ENCODE peak calls at places on chromosomes 2 and 18, in eight cellular contexts. One of them, this sample, is unnamed.
A peak's percentile ranks its signal among the peaks of the same experiment; 100 is the strongest.

GRCh38 chr2:1309507-1309906 is 103.8 kb upstream of the TPO start:
- DNase-seq in NCI-H1694: no peak
- DNase-seq in small intestine: no peak
- DNase-seq in stimulated activated CD4-positive, alpha-beta T cell treated with anti-CD3 and anti-CD28 coated beads, Interleukin-15, amount 100 ng/mL, for 48 hours: no peak
- DNase-seq in OCI-LY7: no peak
- DNase-seq in stimulated activated CD8-positive, alpha-beta memory T cell treated with anti-CD3 and anti-CD28 coated beads, Interleukin-15, amount 100 ng/mL, for 24 hours: no peak
- DNase-seq in hepatocyte: no peak
- DNase-seq in lung: no peak
- DNase-seq in this sample: no peak

GRCh38 chr18:35185771-35186170 is 55.1 kb upstream of the ZNF397 start:
- DNase-seq in NCI-H1694: no peak
- DNase-seq in small intestine: no peak
- DNase-seq in stimulated activated CD4-positive, alpha-beta T cell treated with anti-CD3 and anti-CD28 coated beads, Interleukin-15, amount 100 ng/mL, for 48 hours: no peak
- DNase-seq in OCI-LY7: no peak
- DNase-seq in stimulated activated CD8-positive, alpha-beta memory T cell treated with anti-CD3 and anti-CD28 coated beads, Interleukin-15, amount 100 ng/mL, for 24 hours: no peak
- DNase-seq in hepatocyte: no peak
- DNase-seq in lung: no peak
- DNase-seq in this sample: no peak

GRCh38 chr2:169877406-169877805 is 50.2 kb downstream of the UBR3 start:
- DNase-seq in NCI-H1694: no peak
- DNase-seq in small intestine: peak; percentile 13
- DNase-seq in stimulated activated CD4-positive, alpha-beta T cell treated with anti-CD3 and anti-CD28 coated beads, Interleukin-15, amount 100 ng/mL, for 48 hours: no peak
- DNase-seq in OCI-LY7: peak; percentile 9
- DNase-seq in stimulated activated CD8-positive, alpha-beta memory T cell treated with anti-CD3 and anti-CD28 coated beads, Interleukin-15, amount 100 ng/mL, for 24 hours: no peak
- DNase-seq in hepatocyte: peak; percentile 29
- DNase-seq in lung: no peak
- DNase-seq in this sample: no peak

GRCh38 chr2:104745856-104746255 is 108.1 kb upstream of the POU3F3 start:
- DNase-seq in NCI-H1694: no peak
- DNase-seq in small intestine: no peak
- DNase-seq in stimulated activated CD4-positive, alpha-beta T cell treated with anti-CD3 and anti-CD28 coated beads, Interleukin-15, amount 100 ng/mL, for 48 hours: no peak
- DNase-seq in OCI-LY7: no peak
- DNase-seq in stimulated activated CD8-positive, alpha-beta memory T cell treated with anti-CD3 and anti-CD28 coated beads, Interleukin-15, amount 100 ng/mL, for 24 hours: no peak
- DNase-seq in hepatocyte: no peak
- DNase-seq in lung: no peak
- DNase-seq in this sample: no peak

GRCh38 chr2:85448840-85449588 is 30.5 kb downstream of the SH2D6 start:
- DNase-seq in NCI-H1694: no peak
- DNase-seq in small intestine: no peak
- DNase-seq in stimulated activated CD4-positive, alpha-beta T cell treated with anti-CD3 and anti-CD28 coated beads, Interleukin-15, amount 100 ng/mL, for 48 hours: no peak
- DNase-seq in OCI-LY7: no peak
- DNase-seq in stimulated activated CD8-positive, alpha-beta memory T cell treated with anti-CD3 and anti-CD28 coated beads, Interleukin-15, amount 100 ng/mL, for 24 hours: no peak
- DNase-seq in hepatocyte: no peak
- DNase-seq in lung: no peak
- DNase-seq in this sample: no peak

GRCh38 chr18:67104700-67105284 is 411.7 kb downstream of the DSEL start:
- DNase-seq in NCI-H1694: peak; percentile 62
- DNase-seq in small intestine: peak; percentile 63
- DNase-seq in stimulated activated CD4-positive, alpha-beta T cell treated with anti-CD3 and anti-CD28 coated beads, Interleukin-15, amount 100 ng/mL, for 48 hours: peak; percentile 11
- DNase-seq in OCI-LY7: peak; percentile 1
- DNase-seq in stimulated activated CD8-positive, alpha-beta memory T cell treated with anti-CD3 and anti-CD28 coated beads, Interleukin-15, amount 100 ng/mL, for 24 hours: no peak
- DNase-seq in hepatocyte: peak; percentile 90
- DNase-seq in lung: peak; percentile 55
- DNase-seq in this sample: no peak

GRCh38 chr18:76354348-76354747 is 140.7 kb downstream of the ZNF516 start:
- DNase-seq in NCI-H1694: no peak
- DNase-seq in small intestine: no peak
- DNase-seq in stimulated activated CD4-positive, alpha-beta T cell treated with anti-CD3 and anti-CD28 coated beads, Interleukin-15, amount 100 ng/mL, for 48 hours: no peak
- DNase-seq in OCI-LY7: no peak
- DNase-seq in stimulated activated CD8-positive, alpha-beta memory T cell treated with anti-CD3 and anti-CD28 coated beads, Interleukin-15, amount 100 ng/mL, for 24 hours: no peak
- DNase-seq in hepatocyte: no peak
- DNase-seq in lung: no peak
- DNase-seq in this sample: no peak

GRCh38 chr18:46289458-46289857 is 185.3 kb downstream of the HAUS1 start:
- DNase-seq in NCI-H1694: no peak
- DNase-seq in small intestine: no peak
- DNase-seq in stimulated activated CD4-positive, alpha-beta T cell treated with anti-CD3 and anti-CD28 coated beads, Interleukin-15, amount 100 ng/mL, for 48 hours: no peak
- DNase-seq in OCI-LY7: no peak
- DNase-seq in stimulated activated CD8-positive, alpha-beta memory T cell treated with anti-CD3 and anti-CD28 coated beads, Interleukin-15, amount 100 ng/mL, for 24 hours: no peak
- DNase-seq in hepatocyte: no peak
- DNase-seq in lung: no peak
- DNase-seq in this sample: no peak

GRCh38 chr2:110788936-110789335 is 56.6 kb downstream of the ACOXL start:
- DNase-seq in NCI-H1694: no peak
- DNase-seq in small intestine: no peak
- DNase-seq in stimulated activated CD4-positive, alpha-beta T cell treated with anti-CD3 and anti-CD28 coated beads, Interleukin-15, amount 100 ng/mL, for 48 hours: no peak
- DNase-seq in OCI-LY7: no peak
- DNase-seq in stimulated activated CD8-positive, alpha-beta memory T cell treated with anti-CD3 and anti-CD28 coated beads, Interleukin-15, amount 100 ng/mL, for 24 hours: no peak
- DNase-seq in hepatocyte: no peak
- DNase-seq in lung: no peak
- DNase-seq in this sample: no peak

GRCh38 chr2:32136097-32136496 is 29.6 kb upstream of the SLC30A6 start:
- DNase-seq in NCI-H1694: no peak
- DNase-seq in small intestine: no peak
- DNase-seq in stimulated activated CD4-positive, alpha-beta T cell treated with anti-CD3 and anti-CD28 coated beads, Interleukin-15, amount 100 ng/mL, for 48 hours: no peak
- DNase-seq in OCI-LY7: no peak
- DNase-seq in stimulated activated CD8-positive, alpha-beta memory T cell treated with anti-CD3 and anti-CD28 coated beads, Interleukin-15, amount 100 ng/mL, for 24 hours: no peak
- DNase-seq in hepatocyte: no peak
- DNase-seq in lung: no peak
- DNase-seq in this sample: no peak

GRCh38 chr2:189512879-189513278 is 67.7 kb downstream of the SLC40A1 start:
- DNase-seq in NCI-H1694: no peak
- DNase-seq in small intestine: no peak
- DNase-seq in stimulated activated CD4-positive, alpha-beta T cell treated with anti-CD3 and anti-CD28 coated beads, Interleukin-15, amount 100 ng/mL, for 48 hours: no peak
- DNase-seq in OCI-LY7: no peak
- DNase-seq in stimulated activated CD8-positive, alpha-beta memory T cell treated with anti-CD3 and anti-CD28 coated beads, Interleukin-15, amount 100 ng/mL, for 24 hours: no peak
- DNase-seq in hepatocyte: no peak
- DNase-seq in lung: no peak
- DNase-seq in this sample: no peak

GRCh38 chr2:171107803-171108202 is 52.9 kb downstream of the TLK1 start:
- DNase-seq in NCI-H1694: no peak
- DNase-seq in small intestine: no peak
- DNase-seq in stimulated activated CD4-positive, alpha-beta T cell treated with anti-CD3 and anti-CD28 coated beads, Interleukin-15, amount 100 ng/mL, for 48 hours: no peak
- DNase-seq in OCI-LY7: no peak
- DNase-seq in stimulated activated CD8-positive, alpha-beta memory T cell treated with anti-CD3 and anti-CD28 coated beads, Interleukin-15, amount 100 ng/mL, for 24 hours: no peak
- DNase-seq in hepatocyte: no peak
- DNase-seq in lung: no peak
- DNase-seq in this sample: no peak

GRCh38 chr2:226985227-226985946 is 149.5 kb downstream of the RHBDD1 start:
- DNase-seq in NCI-H1694: peak; percentile 93
- DNase-seq in small intestine: peak; percentile 77
- DNase-seq in stimulated activated CD4-positive, alpha-beta T cell treated with anti-CD3 and anti-CD28 coated beads, Interleukin-15, amount 100 ng/mL, for 48 hours: no peak
- DNase-seq in OCI-LY7: peak; percentile 79
- DNase-seq in stimulated activated CD8-positive, alpha-beta memory T cell treated with anti-CD3 and anti-CD28 coated beads, Interleukin-15, amount 100 ng/mL, for 24 hours: no peak
- DNase-seq in hepatocyte: peak; percentile 81
- DNase-seq in lung: no peak
- DNase-seq in this sample: no peak

GRCh38 chr2:171514908-171515582 is 7.2 kb upstream of the CYBRD1 start:
- DNase-seq in NCI-H1694: no peak
- DNase-seq in small intestine: no peak
- DNase-seq in stimulated activated CD4-positive, alpha-beta T cell treated with anti-CD3 and anti-CD28 coated beads, Interleukin-15, amount 100 ng/mL, for 48 hours: no peak
- DNase-seq in OCI-LY7: no peak
- DNase-seq in stimulated activated CD8-positive, alpha-beta memory T cell treated with anti-CD3 and anti-CD28 coated beads, Interleukin-15, amount 100 ng/mL, for 24 hours: no peak
- DNase-seq in hepatocyte: no peak
- DNase-seq in lung: no peak
- DNase-seq in this sample: no peak

GRCh38 chr2:37146062-37146461 is 10.7 kb downstream of the EIF2AK2 start:
- DNase-seq in NCI-H1694: no peak
- DNase-seq in small intestine: no peak
- DNase-seq in stimulated activated CD4-positive, alpha-beta T cell treated with anti-CD3 and anti-CD28 coated beads, Interleukin-15, amount 100 ng/mL, for 48 hours: no peak
- DNase-seq in OCI-LY7: no peak
- DNase-seq in stimulated activated CD8-positive, alpha-beta memory T cell treated with anti-CD3 and anti-CD28 coated beads, Interleukin-15, amount 100 ng/mL, for 24 hours: no peak
- DNase-seq in hepatocyte: no peak
- DNase-seq in lung: no peak
- DNase-seq in this sample: no peak

GRCh38 chr2:162591403-162592083 is 247.0 kb downstream of the KCNH7 start:
- DNase-seq in NCI-H1694: no peak
- DNase-seq in small intestine: no peak
- DNase-seq in stimulated activated CD4-positive, alpha-beta T cell treated with anti-CD3 and anti-CD28 coated beads, Interleukin-15, amount 100 ng/mL, for 48 hours: no peak
- DNase-seq in OCI-LY7: no peak
- DNase-seq in stimulated activated CD8-positive, alpha-beta memory T cell treated with anti-CD3 and anti-CD28 coated beads, Interleukin-15, amount 100 ng/mL, for 24 hours: no peak
- DNase-seq in hepatocyte: no peak
- DNase-seq in lung: no peak
- DNase-seq in this sample: no peak

GRCh38 chr2:49950635-49951034 is 796.3 kb upstream of the FSHR start:
- DNase-seq in NCI-H1694: no peak
- DNase-seq in small intestine: no peak
- DNase-seq in stimulated activated CD4-positive, alpha-beta T cell treated with anti-CD3 and anti-CD28 coated beads, Interleukin-15, amount 100 ng/mL, for 48 hours: no peak
- DNase-seq in OCI-LY7: no peak
- DNase-seq in stimulated activated CD8-positive, alpha-beta memory T cell treated with anti-CD3 and anti-CD28 coated beads, Interleukin-15, amount 100 ng/mL, for 24 hours: no peak
- DNase-seq in hepatocyte: no peak
- DNase-seq in lung: no peak
- DNase-seq in this sample: no peak

GRCh38 chr2:96436961-96437360 is 68.2 kb downstream of the NEURL3 start:
- DNase-seq in NCI-H1694: no peak
- DNase-seq in small intestine: no peak
- DNase-seq in stimulated activated CD4-positive, alpha-beta T cell treated with anti-CD3 and anti-CD28 coated beads, Interleukin-15, amount 100 ng/mL, for 48 hours: no peak
- DNase-seq in OCI-LY7: no peak
- DNase-seq in stimulated activated CD8-positive, alpha-beta memory T cell treated with anti-CD3 and anti-CD28 coated beads, Interleukin-15, amount 100 ng/mL, for 24 hours: no peak
- DNase-seq in hepatocyte: no peak
- DNase-seq in lung: no peak
- DNase-seq in this sample: no peak

GRCh38 chr2:32865399-32866068 is 81.2 kb upstream of the LTBP1 start:
- DNase-seq in NCI-H1694: no peak
- DNase-seq in small intestine: no peak
- DNase-seq in stimulated activated CD4-positive, alpha-beta T cell treated with anti-CD3 and anti-CD28 coated beads, Interleukin-15, amount 100 ng/mL, for 48 hours: no peak
- DNase-seq in OCI-LY7: no peak
- DNase-seq in stimulated activated CD8-positive, alpha-beta memory T cell treated with anti-CD3 and anti-CD28 coated beads, Interleukin-15, amount 100 ng/mL, for 24 hours: no peak
- DNase-seq in hepatocyte: no peak
- DNase-seq in lung: no peak
- DNase-seq in this sample: no peak

GRCh38 chr2:212177724-212178123 is 360.9 kb downstream of the ERBB4 start:
- DNase-seq in NCI-H1694: no peak
- DNase-seq in small intestine: no peak
- DNase-seq in stimulated activated CD4-positive, alpha-beta T cell treated with anti-CD3 and anti-CD28 coated beads, Interleukin-15, amount 100 ng/mL, for 48 hours: no peak
- DNase-seq in OCI-LY7: no peak
- DNase-seq in stimulated activated CD8-positive, alpha-beta memory T cell treated with anti-CD3 and anti-CD28 coated beads, Interleukin-15, amount 100 ng/mL, for 24 hours: no peak
- DNase-seq in hepatocyte: no peak
- DNase-seq in lung: no peak
- DNase-seq in this sample: no peak

GRCh38 chr18:25825066-25825465 is 265.3 kb downstream of the SS18 start:
- DNase-seq in NCI-H1694: no peak
- DNase-seq in small intestine: no peak
- DNase-seq in stimulated activated CD4-positive, alpha-beta T cell treated with anti-CD3 and anti-CD28 coated beads, Interleukin-15, amount 100 ng/mL, for 48 hours: no peak
- DNase-seq in OCI-LY7: no peak
- DNase-seq in stimulated activated CD8-positive, alpha-beta memory T cell treated with anti-CD3 and anti-CD28 coated beads, Interleukin-15, amount 100 ng/mL, for 24 hours: no peak
- DNase-seq in hepatocyte: no peak
- DNase-seq in lung: no peak
- DNase-seq in this sample: no peak

GRCh38 chr2:6846540-6846939 is 19.2 kb downstream of the CMPK2 start:
- DNase-seq in NCI-H1694: no peak
- DNase-seq in small intestine: no peak
- DNase-seq in stimulated activated CD4-positive, alpha-beta T cell treated with anti-CD3 and anti-CD28 coated beads, Interleukin-15, amount 100 ng/mL, for 48 hours: no peak
- DNase-seq in OCI-LY7: no peak
- DNase-seq in stimulated activated CD8-positive, alpha-beta memory T cell treated with anti-CD3 and anti-CD28 coated beads, Interleukin-15, amount 100 ng/mL, for 24 hours: no peak
- DNase-seq in hepatocyte: no peak
- DNase-seq in lung: no peak
- DNase-seq in this sample: no peak

GRCh38 chr18:51342815-51343214 is 145.3 kb upstream of the MEX3C start:
- DNase-seq in NCI-H1694: no peak
- DNase-seq in small intestine: peak; percentile 71
- DNase-seq in stimulated activated CD4-positive, alpha-beta T cell treated with anti-CD3 and anti-CD28 coated beads, Interleukin-15, amount 100 ng/mL, for 48 hours: no peak
- DNase-seq in OCI-LY7: no peak
- DNase-seq in stimulated activated CD8-positive, alpha-beta memory T cell treated with anti-CD3 and anti-CD28 coated beads, Interleukin-15, amount 100 ng/mL, for 24 hours: no peak
- DNase-seq in hepatocyte: peak; percentile 82
- DNase-seq in lung: no peak
- DNase-seq in this sample: no peak

GRCh38 chr2:74867841-74868658 is 34.1 kb downstream of the HK2 start:
- DNase-seq in NCI-H1694: no peak
- DNase-seq in small intestine: no peak
- DNase-seq in stimulated activated CD4-positive, alpha-beta T cell treated with anti-CD3 and anti-CD28 coated beads, Interleukin-15, amount 100 ng/mL, for 48 hours: no peak
- DNase-seq in OCI-LY7: no peak
- DNase-seq in stimulated activated CD8-positive, alpha-beta memory T cell treated with anti-CD3 and anti-CD28 coated beads, Interleukin-15, amount 100 ng/mL, for 24 hours: no peak
- DNase-seq in hepatocyte: peak; percentile 47
- DNase-seq in lung: no peak
- DNase-seq in this sample: no peak

GRCh38 chr2:230660294-230661060 is 52.2 kb upstream of the CAB39 start:
- DNase-seq in NCI-H1694: no peak
- DNase-seq in small intestine: no peak
- DNase-seq in stimulated activated CD4-positive, alpha-beta T cell treated with anti-CD3 and anti-CD28 coated beads, Interleukin-15, amount 100 ng/mL, for 48 hours: peak; percentile 63
- DNase-seq in OCI-LY7: peak; percentile 39
- DNase-seq in stimulated activated CD8-positive, alpha-beta memory T cell treated with anti-CD3 and anti-CD28 coated beads, Interleukin-15, amount 100 ng/mL, for 24 hours: no peak
- DNase-seq in hepatocyte: no peak
- DNase-seq in lung: peak; percentile 57
- DNase-seq in this sample: peak; percentile 23

GRCh38 chr2:156319811-156320490 is 12.6 kb downstream of the NR4A2 start:
- DNase-seq in NCI-H1694: no peak
- DNase-seq in small intestine: peak; percentile 91
- DNase-seq in stimulated activated CD4-positive, alpha-beta T cell treated with anti-CD3 and anti-CD28 coated beads, Interleukin-15, amount 100 ng/mL, for 48 hours: no peak
- DNase-seq in OCI-LY7: no peak
- DNase-seq in stimulated activated CD8-positive, alpha-beta memory T cell treated with anti-CD3 and anti-CD28 coated beads, Interleukin-15, amount 100 ng/mL, for 24 hours: no peak
- DNase-seq in hepatocyte: peak; percentile 39
- DNase-seq in lung: no peak
- DNase-seq in this sample: no peak

This sample was measured in breast epithelium.